ENCODE peak calls at places on chromosomes 16 and 17, in five cellular contexts. J is transverse colon; E is CD8-positive, alpha-beta T cell; K is iris pigment epithelial cell; W is activated gamma-delta T cell treated with Interleukin-2 at 50 U/mL for 16 hours. P is an unnamed sample.

GRCh38 chr16:66894948-66895696 is 14.8 kb downstream of the PDP2 start:
- DNase-seq in J (peak; percentile 82), E (peak; percentile 58), K (peak; percentile 71), W (peak; percentile 38), P (peak; percentile 82)

GRCh38 chr17:75645889-75646625 is 12.8 kb downstream of the SMIM5 start:
- DNase-seq in J (peak; percentile 89), E (no peak), K (peak; percentile 56), W (no peak), P (peak; percentile 92)

GRCh38 chr17:82497483-82498405 is 21.8 kb upstream of the FOXK2 start:
- DNase-seq in J (peak; percentile 45), E (peak; percentile 48), K (peak; percentile 92), W (peak; percentile 28), P (no peak)

GRCh38 chr16:30554933-30555847 is 3.0 kb downstream of the ZNF764 start:
- DNase-seq in J (no peak), E (no peak), K (no peak), W (no peak), P (no peak)

GRCh38 chr17:28748852-28749515 is 5.2 kb downstream of the TRAF4 start:
- DNase-seq in J (no peak), E (no peak), K (no peak), W (no peak), P (no peak)

GRCh38 chr16:30116291-30117207 is 3.2 kb upstream of the GDPD3 start:
- DNase-seq in J (no peak), E (no peak), K (no peak), W (no peak), P (no peak)

GRCh38 chr16:1497014-1497598 is 3.9 kb downstream of the TELO2 start:
- DNase-seq in J (no peak), E (no peak), K (no peak), W (no peak), P (no peak)

GRCh38 chr17:43553501-43554018 is 7.4 kb upstream of the ETV4 start:
- DNase-seq in J (no peak), E (no peak), K (no peak), W (no peak), P (no peak)

GRCh38 chr17:948284-948852 is 31.2 kb downstream of the NXN start:
- DNase-seq in J (no peak), E (no peak), K (peak; percentile 56), W (no peak), P (no peak)

GRCh38 chr17:33435716-33436301 is 142.7 kb upstream of the ASIC2 start:
- DNase-seq in J (no peak), E (no peak), K (no peak), W (no peak), P (no peak)

GRCh38 chr16:53081686-53082407 is 27.1 kb downstream of the CHD9 start:
- DNase-seq in J (no peak), E (no peak), K (no peak), W (no peak), P (no peak)

GRCh38 chr17:13036776-13037175 is 18.9 kb upstream of the ELAC2 start:
- DNase-seq in J (no peak), E (no peak), K (peak; percentile 17), W (no peak), P (no peak)

GRCh38 chr16:85511938-85512551 is 101.1 kb upstream of the GSE1 start:
- DNase-seq in J (no peak), E (no peak), K (no peak), W (no peak), P (no peak)

GRCh38 chr17:36972186-36972686 is 23.5 kb downstream of the AATF start:
- DNase-seq in J (no peak), E (no peak), K (peak; percentile 4), W (no peak), P (no peak)

GRCh38 chr16:57994778-57995177 is 5.7 kb downstream of the ZNF319 start:
- DNase-seq in J (peak; percentile 51), E (peak; percentile 60), K (peak; percentile 51), W (peak; percentile 54), P (peak; percentile 41)

GRCh38 chr17:35973333-35974260 is 7.7 kb downstream of the CCL16 start:
- DNase-seq in J (no peak), E (no peak), K (peak; percentile 52), W (no peak), P (peak; percentile 62)

GRCh38 chr16:82264781-82265180 is 94.8 kb upstream of the MPHOSPH6 start:
- DNase-seq in J (no peak), E (no peak), K (no peak), W (no peak), P (no peak)

GRCh38 chr17:75289832-75290337 is 652 bp upstream of the SLC25A19 start:
- DNase-seq in J (peak; percentile 79), E (peak; percentile 85), K (peak; percentile 66), W (peak; percentile 43), P (peak; percentile 64)

GRCh38 chr16:49857423-49858181 is 1.7 kb upstream of the ZNF423 start:
- DNase-seq in J (peak; percentile 76), E (no peak), K (peak; percentile 47), W (peak; percentile 15), P (peak; percentile 48)

GRCh38 chr17:70804161-70804560 is 634.8 kb downstream of the KCNJ2 start:
- DNase-seq in J (no peak), E (no peak), K (peak; percentile 20), W (no peak), P (no peak)

GRCh38 chr17:41420134-41420533 is 4.3 kb downstream of the KRT37 start:
- DNase-seq in J (no peak), E (no peak), K (no peak), W (no peak), P (no peak)

GRCh38 chr17:80151333-80151732 is 4.4 kb upstream of the EIF4A3 start:
- DNase-seq in J (no peak), E (no peak), K (peak; percentile 91), W (no peak), P (no peak)

GRCh38 chr17:16472539-16472938 is 19.5 kb downstream of the LRRC75A start:
- DNase-seq in J (no peak), E (no peak), K (no peak), W (no peak), P (no peak)

GRCh38 chr17:34503804-34504203 is 75.6 kb upstream of the TMEM132E start:
- DNase-seq in J (peak; percentile 14), E (no peak), K (no peak), W (no peak), P (peak; percentile 18)

GRCh38 chr16:82855471-82855870 is 228.7 kb downstream of the CDH13 start:
- DNase-seq in J (no peak), E (no peak), K (no peak), W (no peak), P (no peak)

GRCh38 chr16:84761448-84762368 is 58.1 kb upstream of the CRISPLD2 start:
- DNase-seq in J (no peak), E (no peak), K (peak; percentile 59), W (no peak), P (no peak)

GRCh38 chr16:51153275-51153991 is 2.4 kb upstream of the SALL1 start:
- DNase-seq in J (no peak), E (no peak), K (peak; percentile 8), W (no peak), P (no peak)

GRCh38 chr17:49638818-49639217 is 39.1 kb downstream of the SPOP start:
- DNase-seq in J (no peak), E (no peak), K (no peak), W (no peak), P (no peak)

GRCh38 chr16:27221576-27222498 is 18.5 kb downstream of the KDM8 start:
- DNase-seq in J (peak; percentile 9), E (no peak), K (peak; percentile 29), W (no peak), P (no peak)

P was measured in mucosa of gallbladder.